ENCODE peak calls at places on chromosomes 7 and 10, in nine cellular contexts. G is neural progenitor cell, Y is esophagus squamous epithelium, O is tibial nerve, S is brain microvascular endothelial cell, W is Caco-2, B is astrocyte of the spinal cord, I is upper lobe of right lung, T is choroid plexus epithelial cell. C is an unnamed sample.

GRCh38 chr7:119545118-119545517 is 727.9 kb upstream of the KCND2 start:
- DNase-seq in G (no peak), Y (no peak), O (no peak), S (peak), W (peak), B (peak), I (no peak), T (peak), C (no peak)

GRCh38 chr7:139669106-139670061 is 108.4 kb downstream of the HIPK2 start:
- DNase-seq in G (no peak), Y (no peak), O (no peak), S (no peak), W (no peak), B (no peak), I (no peak), T (no peak), C (peak)

GRCh38 chr10:99551158-99551557 is 18.4 kb downstream of the NKX2-3 start:
- DNase-seq in G (peak), Y (no peak), O (no peak), S (peak), W (no peak), B (no peak), I (no peak), T (peak), C (peak)

GRCh38 chr10:49359349-49360231 is 36.3 kb downstream of the DRGX start:
- DNase-seq in G (no peak), Y (no peak), O (no peak), S (peak), W (no peak), B (peak), I (no peak), T (peak), C (no peak)

GRCh38 chr7:106050002-106050742 is 61.9 kb downstream of the SYPL1 start:
- DNase-seq in G (peak), Y (no peak), O (no peak), S (peak), W (peak), B (no peak), I (no peak), T (peak), C (peak)

GRCh38 chr10:88147000-88147798 is 283.8 kb downstream of the PTEN start:
- DNase-seq in G (no peak), Y (no peak), O (no peak), S (no peak), W (no peak), B (no peak), I (no peak), T (no peak), C (no peak)

GRCh38 chr10:1854271-1854670 is 116.9 kb upstream of the ADARB2 start:
- DNase-seq in G (no peak), Y (no peak), O (no peak), S (no peak), W (no peak), B (no peak), I (no peak), T (no peak), C (no peak)

GRCh38 chr10:75234683-75235374 is 928 bp downstream of the COMTD1 start:
- DNase-seq in G (peak), Y (no peak), O (no peak), S (no peak), W (peak), B (no peak), I (no peak), T (no peak), C (no peak)

GRCh38 chr7:79290841-79291497 is 162.5 kb downstream of the MAGI2 start:
- DNase-seq in G (no peak), Y (no peak), O (no peak), S (no peak), W (no peak), B (no peak), I (no peak), T (no peak), C (no peak)

GRCh38 chr10:104321226-104321625 is 17.0 kb downstream of the ITPRIP start:
- DNase-seq in G (no peak), Y (no peak), O (peak), S (no peak), W (no peak), B (no peak), I (no peak), T (peak), C (no peak)

GRCh38 chr7:11748884-11749283 is 83.1 kb downstream of the THSD7A start:
- DNase-seq in G (no peak), Y (no peak), O (no peak), S (no peak), W (peak), B (no peak), I (no peak), T (peak), C (no peak)

GRCh38 chr10:121070257-121070656 is 219.1 kb downstream of the WDR11 start:
- DNase-seq in G (peak), Y (no peak), O (no peak), S (no peak), W (peak), B (no peak), I (no peak), T (peak), C (no peak)

GRCh38 chr7:101243786-101244384 is 996 bp downstream of the FIS1 start:
- DNase-seq in G (peak), Y (no peak), O (no peak), S (peak), W (peak), B (no peak), I (no peak), T (peak), C (peak)

GRCh38 chr10:129617768-129618167 is 150.7 kb downstream of the MGMT start:
- DNase-seq in G (no peak), Y (no peak), O (no peak), S (no peak), W (no peak), B (no peak), I (no peak), T (no peak), C (no peak)

GRCh38 chr10:5668429-5668828 is 2.0 kb upstream of the ASB13 start:
- DNase-seq in G (no peak), Y (no peak), O (no peak), S (no peak), W (no peak), B (no peak), I (no peak), T (no peak), C (no peak)

GRCh38 chr10:62980697-62981495 is 152.2 kb upstream of the NRBF2 start:
- DNase-seq in G (peak), Y (no peak), O (no peak), S (no peak), W (no peak), B (no peak), I (no peak), T (no peak), C (no peak)

GRCh38 chr10:43166207-43166878 is 28.1 kb downstream of the CSGALNACT2 start:
- DNase-seq in G (no peak), Y (no peak), O (no peak), S (no peak), W (no peak), B (no peak), I (no peak), T (no peak), C (no peak)

GRCh38 chr10:55629792-55630490 is 731.1 kb downstream of the ZWINT start:
- DNase-seq in G (peak), Y (no peak), O (no peak), S (peak), W (no peak), B (peak), I (peak), T (peak), C (peak)

GRCh38 chr7:12683678-12684077 is 3.8 kb upstream of the ARL4A start:
- DNase-seq in G (no peak), Y (no peak), O (no peak), S (no peak), W (no peak), B (peak), I (no peak), T (peak), C (peak)

GRCh38 chr7:33099154-33099940 is 9.9 kb downstream of the RP9 start:
- DNase-seq in G (no peak), Y (no peak), O (no peak), S (no peak), W (no peak), B (no peak), I (no peak), T (no peak), C (no peak)

GRCh38 chr7:2013381-2014311 is 219.1 kb downstream of the MAD1L1 start:
- DNase-seq in G (no peak), Y (no peak), O (no peak), S (no peak), W (no peak), B (no peak), I (peak), T (no peak), C (no peak)

GRCh38 chr10:71694567-71694968 is 25.0 kb downstream of the C10orf105 start:
- DNase-seq in G (no peak), Y (peak), O (no peak), S (no peak), W (no peak), B (no peak), I (peak), T (no peak), C (no peak)

GRCh38 chr7:70303309-70303708 is 705.0 kb downstream of the AUTS2 start:
- DNase-seq in G (no peak), Y (no peak), O (no peak), S (no peak), W (no peak), B (no peak), I (no peak), T (no peak), C (no peak)
- H3K4me3 ChIP-seq in G (no peak), Y (no peak), O (no peak), S (no peak), W (no peak), B (no peak), I (no peak), T (no peak), C (no peak)

GRCh38 chr10:511101-511848 is 178.2 kb downstream of the DIP2C start:
- DNase-seq in G (peak), Y (peak), O (peak), S (peak), W (peak), B (peak), I (peak), T (peak), C (peak)
- TF ChIP-seq CTCF in G (peak), Y (peak), O (peak), S (peak), W (peak), B (peak), I (peak), T (peak), C (peak)

GRCh38 chr10:116743266-116744064 is 1.1 kb upstream of the HSPA12A start:
- DNase-seq in G (no peak), Y (no peak), O (no peak), S (no peak), W (no peak), B (no peak), I (no peak), T (no peak), C (no peak)
- H3K4me3 ChIP-seq in G (peak), Y (peak), O (peak), S (peak), W (peak), B (peak), I (peak), T (peak), C (peak)

DNA sequence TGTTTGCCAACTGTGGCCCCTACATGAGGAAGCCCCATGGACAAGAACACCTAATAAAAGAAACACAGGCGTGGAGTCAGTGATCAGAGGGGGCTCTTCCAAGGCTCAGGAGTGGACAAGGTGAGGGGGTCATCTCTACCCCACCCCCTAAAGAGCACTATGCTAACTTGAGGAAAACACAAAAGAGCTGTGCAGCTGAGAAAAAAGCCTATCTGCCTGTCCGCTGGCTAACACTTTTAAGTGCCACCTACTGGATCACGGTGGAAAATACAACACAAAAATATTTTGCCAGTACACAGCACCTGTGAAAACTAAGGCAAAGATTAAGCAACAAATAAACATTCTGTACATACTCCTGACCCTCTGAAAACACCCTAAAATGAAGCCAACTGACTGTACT is 53.1 kb upstream of the COBL start:
- DNase-seq in G (peak), Y (no peak), O (no peak), S (peak), W (peak), B (peak), I (no peak), T (peak), C (no peak)
- TF ChIP-seq CTCF in G (peak), Y (peak), O (peak), S (peak), W (peak), B (peak), I (peak), T (peak), C (peak)

DNA sequence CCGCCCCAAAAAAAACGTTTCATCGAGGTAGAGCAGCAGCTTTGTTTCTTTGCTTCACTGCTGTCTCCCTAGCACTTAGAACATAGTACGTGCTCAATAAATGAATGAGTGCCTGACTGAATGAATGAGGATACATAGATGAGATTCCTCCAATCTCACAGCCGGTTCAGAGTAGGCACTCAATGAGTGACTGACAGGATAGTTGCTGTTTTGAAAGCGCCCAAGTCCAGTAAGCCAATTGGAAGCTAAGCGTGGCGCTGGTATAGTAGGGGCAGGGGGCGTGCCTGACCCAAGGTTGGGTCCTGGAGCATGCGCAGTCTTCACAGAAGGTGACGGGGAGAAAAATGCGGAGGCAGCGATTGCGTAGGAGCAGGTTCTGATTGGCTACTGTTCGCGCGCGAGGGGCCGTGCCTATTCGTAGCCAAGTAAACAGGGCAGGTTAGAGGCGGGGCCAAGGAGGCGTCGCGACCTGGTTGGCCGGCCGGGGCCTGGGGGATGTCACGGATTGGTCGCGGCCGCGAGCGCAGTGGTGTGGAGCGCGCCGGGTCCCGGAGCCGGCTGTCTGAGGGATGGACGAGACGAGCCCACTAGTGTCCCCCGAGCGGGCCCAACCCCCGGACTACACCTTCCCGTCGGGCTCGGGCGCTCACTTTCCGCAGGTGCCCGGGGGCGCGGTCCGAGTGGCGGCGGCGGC is at the start of gene PI4K2A:
- DNase-seq in G (peak), Y (peak), O (peak), S (peak), W (peak), B (peak), I (peak), T (peak), C (peak)
- H3K4me3 ChIP-seq in G (peak), Y (peak), O (peak), S (peak), W (peak), B (peak), I (peak), T (peak), C (peak)

GRCh38 chr7:81715984-81716588 is 53.8 kb downstream of the HGF start:
- DNase-seq in G (peak), Y (no peak), O (no peak), S (peak), W (peak), B (peak), I (no peak), T (peak), C (peak)
- TF ChIP-seq CTCF in G (peak), Y (no peak), O (peak), S (peak), W (peak), B (peak), I (no peak), T (peak), C (peak)

GRCh38 chr7:155303039-155303593 is 5.4 kb downstream of the INSIG1 start:
- DNase-seq in G (no peak), Y (no peak), O (no peak), S (no peak), W (no peak), B (no peak), I (no peak), T (no peak), C (no peak)

GRCh38 chr7:155299539-155300202 is 2.0 kb downstream of the INSIG1 start:
- DNase-seq in G (peak), Y (no peak), O (no peak), S (no peak), W (no peak), B (no peak), I (no peak), T (peak), C (peak)

GRCh38 chr7:155298834-155299538 is 1.3 kb downstream of the INSIG1 start:
- DNase-seq in G (peak), Y (peak), O (peak), S (peak), W (peak), B (peak), I (peak), T (peak), C (peak)

GRCh38 chr7:155298288-155298833 is 683 bp downstream of the INSIG1 start:
- DNase-seq in G (peak), Y (no peak), O (no peak), S (no peak), W (no peak), B (no peak), I (no peak), T (no peak), C (peak)

GRCh38 chr7:155300641-155301452 is 3.2 kb downstream of the INSIG1 start:
- DNase-seq in G (no peak), Y (no peak), O (no peak), S (no peak), W (no peak), B (no peak), I (no peak), T (no peak), C (peak)
- H3K4me3 ChIP-seq in G (peak), Y (no peak), O (no peak), S (peak), W (peak), B (peak), I (peak), T (peak), C (peak)